ENCODE peak calls at places on chromosomes 11 and 22, in eight cellular contexts. P is activated T-cell treated with anti-CD3 and anti-CD28 coated beads, Interleukin-2, amount 50 U/mL, for 72 hours; L is WERI-Rb-1; I is hepatic stellate cell; B is NCI-H69; Y is Right ventricle myocardium inferior; U is T-helper 1 cell; H is ovary. C is an unnamed sample.

GRCh38 chr22:29310863-29311339 is 4.5 kb downstream of the GAS2L1 start:
- DNase-seq in P (peak; percentile 69), H (peak; percentile 98), I (peak; percentile 99), U (no peak), L (peak; percentile 65), B (peak; percentile 92), Y (peak; percentile 96), C (peak; percentile 100)

GRCh38 chr11:121451982-121452608 is at the start of gene SORL1:
- DNase-seq in B (peak; percentile 91), Y (peak; percentile 90), U (peak; percentile 59), H (peak; percentile 74), I (peak; percentile 57), L (peak; percentile 84), P (peak; percentile 83), C (peak; percentile 91)

GRCh38 chr22:46219650-46220049 is 30.4 kb downstream of the CDPF1 start:
- DNase-seq in Y (no peak), H (no peak), L (no peak), I (no peak), P (peak; percentile 28), U (no peak), B (no peak), C (no peak)

GRCh38 chr11:96141649-96142048 is 201.3 kb downstream of the MAML2 start:
- DNase-seq in L (no peak), P (no peak), I (no peak), B (peak; percentile 94), Y (no peak), H (no peak), U (no peak), C (no peak)

GRCh38 chr22:17754233-17754925 is 19.9 kb downstream of the BID start:
- DNase-seq in I (no peak), P (peak; percentile 48), H (no peak), Y (peak; percentile 61), U (no peak), B (peak; percentile 25), L (no peak), C (no peak)

GRCh38 chr11:67365756-67366384 is 7.5 kb downstream of the CLCF1 start:
- DNase-seq in Y (no peak), U (no peak), H (peak; percentile 61), B (no peak), L (no peak), P (no peak), I (no peak), C (no peak)

GRCh38 chr11:17403977-17404759 is 15.7 kb upstream of the KCNJ11 start:
- DNase-seq in L (no peak), B (no peak), H (no peak), U (no peak), I (no peak), P (no peak), Y (no peak), C (no peak)

GRCh38 chr11:1371836-1372465 is 17.8 kb upstream of the BRSK2 start:
- DNase-seq in U (no peak), B (no peak), I (no peak), P (no peak), Y (peak; percentile 50), L (no peak), H (no peak), C (no peak)

GRCh38 chr11:110219011-110219785 is 77.2 kb downstream of the RDX start:
- DNase-seq in I (no peak), P (no peak), H (no peak), U (no peak), B (no peak), Y (no peak), L (no peak), C (no peak)

GRCh38 chr11:124174001-124174400 is 9.1 kb upstream of the OR10D3 start:
- DNase-seq in Y (no peak), L (no peak), I (peak; percentile 48), U (no peak), B (peak; percentile 79), H (no peak), P (no peak), C (peak; percentile 71)

GRCh38 chr11:30564994-30565393 is 21.2 kb downstream of the MPPED2 start:
- DNase-seq in B (no peak), Y (no peak), H (no peak), U (no peak), P (no peak), L (no peak), I (no peak), C (no peak)

GRCh38 chr11:121723261-121723741 is 270.5 kb upstream of the SORL1-AS1 start:
- DNase-seq in L (no peak), U (no peak), Y (peak; percentile 64), I (no peak), H (peak; percentile 62), B (peak; percentile 89), P (no peak), C (no peak)

GRCh38 chr22:19959043-19959586 is 17.5 kb upstream of the TXNRD2 start:
- DNase-seq in B (peak; percentile 34), L (peak; percentile 62), U (no peak), Y (peak; percentile 83), H (peak; percentile 85), I (no peak), P (no peak), C (peak; percentile 19)

GRCh38 chr22:39150848-39151215 is 1.6 kb downstream of the CBX7 start:
- DNase-seq in B (peak; percentile 30), P (no peak), U (no peak), I (no peak), H (no peak), L (no peak), Y (no peak), C (no peak)

GRCh38 chr11:124179311-124179710 is 3.8 kb upstream of the OR10D3 start:
- DNase-seq in U (no peak), Y (no peak), I (no peak), H (no peak), B (no peak), L (no peak), P (no peak), C (peak; percentile 11)

GRCh38 chr11:35323076-35323868 is 96.1 kb downstream of the SLC1A2 start:
- DNase-seq in I (no peak), H (no peak), L (no peak), U (no peak), B (no peak), P (no peak), Y (no peak), C (no peak)

GRCh38 chr11:95239871-95240648 is 9.1 kb upstream of the SESN3 start:
- DNase-seq in Y (no peak), I (no peak), U (no peak), B (peak; percentile 28), H (no peak), L (no peak), P (no peak), C (no peak)

GRCh38 chr22:26321469-26321913 is 107.6 kb upstream of the ASPHD2 start:
- DNase-seq in P (no peak), L (no peak), Y (no peak), B (no peak), U (no peak), H (no peak), I (peak; percentile 11), C (peak; percentile 54)

GRCh38 chr11:16335236-16335962 is 20.9 kb downstream of the SOX6 start:
- DNase-seq in P (no peak), U (no peak), I (no peak), L (no peak), Y (no peak), B (no peak), H (no peak), C (no peak)

GRCh38 chr22:49081926-49082325 is 745.7 kb downstream of the BRD1 start:
- DNase-seq in B (no peak), I (no peak), U (no peak), H (no peak), L (no peak), P (no peak), Y (no peak), C (no peak)

GRCh38 chr11:111462329-111462728 is 49.9 kb downstream of the BTG4 start:
- DNase-seq in Y (no peak), P (no peak), I (no peak), L (no peak), U (no peak), B (no peak), H (no peak), C (no peak)

C was measured in AG08396.